ENCODE peak calls at places on chromosomes 12 and 14, in seven cellular contexts. One of them, this sample, is unnamed. For H3K36me3, the result is how much of the 10 kb centered on the place peaks cover.

GRCh38 chr12:85191-85666 is 18.7 kb downstream of the IQSEC3 start:
- DNase-seq in MM.1S: no peak
- DNase-seq in GM23338: no peak
- DNase-seq in GM23248: no peak
- DNase-seq in SK-N-SH: no peak
- DNase-seq in PC-3: no peak
- DNase-seq in neural progenitor cell: no peak
- DNase-seq in this sample: no peak

GRCh38 chr12:106987846-106988245 is 900 bp upstream of the MTERF2 start:
- DNase-seq in SK-N-SH: no peak
- DNase-seq in GM23338: peak
- DNase-seq in PC-3: no peak
- DNase-seq in neural progenitor cell: peak
- DNase-seq in MM.1S: no peak
- DNase-seq in GM23248: no peak
- DNase-seq in this sample: no peak

GRCh38 chr14:99522934-99523660 is 41.9 kb downstream of the CCNK start:
- DNase-seq in neural progenitor cell: peak
- DNase-seq in MM.1S: no peak
- DNase-seq in SK-N-SH: no peak
- DNase-seq in PC-3: no peak
- DNase-seq in GM23338: no peak
- DNase-seq in GM23248: no peak
- DNase-seq in this sample: no peak

GRCh38 chr12:109250523-109250922 is 58.6 kb downstream of the FOXN4 start:
- DNase-seq in neural progenitor cell: no peak
- DNase-seq in SK-N-SH: no peak
- DNase-seq in PC-3: no peak
- DNase-seq in GM23248: no peak
- DNase-seq in MM.1S: no peak
- DNase-seq in GM23338: no peak
- DNase-seq in this sample: no peak

GRCh38 chr12:128737292-128737966 is 86.3 kb downstream of the SLC15A4 start:
- DNase-seq in GM23338: no peak
- DNase-seq in PC-3: no peak
- DNase-seq in SK-N-SH: no peak
- DNase-seq in neural progenitor cell: no peak
- DNase-seq in GM23248: no peak
- DNase-seq in MM.1S: no peak
- DNase-seq in this sample: no peak

GRCh38 chr14:75979071-75979571 is 2.7 kb downstream of the TGFB3 start:
- DNase-seq in GM23248: peak
- DNase-seq in GM23338: peak
- DNase-seq in neural progenitor cell: peak
- DNase-seq in PC-3: peak
- DNase-seq in SK-N-SH: peak
- DNase-seq in MM.1S: no peak
- DNase-seq in this sample: peak

GRCh38 chr14:34425095-34425851 is 36.8 kb downstream of the SPTSSA start:
- DNase-seq in MM.1S: no peak
- DNase-seq in GM23338: no peak
- DNase-seq in SK-N-SH: no peak
- DNase-seq in GM23248: no peak
- DNase-seq in PC-3: no peak
- DNase-seq in neural progenitor cell: no peak
- DNase-seq in this sample: no peak

GRCh38 chr12:53770281-53770680 is 18.5 kb upstream of the CISTR start:
- DNase-seq in MM.1S: no peak
- DNase-seq in neural progenitor cell: no peak
- DNase-seq in SK-N-SH: no peak
- DNase-seq in GM23248: peak
- DNase-seq in GM23338: no peak
- DNase-seq in PC-3: peak
- DNase-seq in this sample: no peak

GRCh38 chr14:99244960-99245340 is 27.0 kb downstream of the BCL11B start:
- DNase-seq in PC-3: no peak
- DNase-seq in GM23338: peak
- DNase-seq in MM.1S: no peak
- DNase-seq in GM23248: no peak
- DNase-seq in neural progenitor cell: no peak
- DNase-seq in SK-N-SH: no peak
- DNase-seq in this sample: no peak

GRCh38 chr14:76498976-76499375 is 123.0 kb downstream of the ESRRB start:
- DNase-seq in neural progenitor cell: no peak
- DNase-seq in GM23338: no peak
- DNase-seq in PC-3: no peak
- DNase-seq in SK-N-SH: no peak
- DNase-seq in GM23248: no peak
- DNase-seq in MM.1S: no peak
- DNase-seq in this sample: no peak

GRCh38 chr14:21455592-21455911 is 371 bp downstream of the CHD8 start:
- DNase-seq in MM.1S: no peak
- DNase-seq in GM23248: peak
- DNase-seq in neural progenitor cell: no peak
- DNase-seq in SK-N-SH: no peak
- DNase-seq in GM23338: no peak
- DNase-seq in PC-3: peak
- DNase-seq in this sample: no peak

GRCh38 chr12:78951746-78952532 is 87.4 kb downstream of the SYT1 start:
- DNase-seq in PC-3: peak
- DNase-seq in GM23338: no peak
- DNase-seq in MM.1S: no peak
- DNase-seq in SK-N-SH: peak
- DNase-seq in neural progenitor cell: peak
- DNase-seq in GM23248: no peak
- DNase-seq in this sample: no peak

GRCh38 chr12:22321620-22322019 is 12.9 kb downstream of the ST8SIA1 start:
- DNase-seq in GM23248: peak
- DNase-seq in MM.1S: no peak
- DNase-seq in GM23338: peak
- DNase-seq in neural progenitor cell: peak
- DNase-seq in SK-N-SH: no peak
- DNase-seq in PC-3: peak
- DNase-seq in this sample: no peak

GRCh38 chr12:12442548-12443071 is 85.7 kb downstream of the BORCS5 start:
- DNase-seq in GM23248: peak
- DNase-seq in MM.1S: no peak
- DNase-seq in GM23338: no peak
- DNase-seq in SK-N-SH: no peak
- DNase-seq in PC-3: peak
- DNase-seq in neural progenitor cell: no peak
- DNase-seq in this sample: no peak

DNA sequence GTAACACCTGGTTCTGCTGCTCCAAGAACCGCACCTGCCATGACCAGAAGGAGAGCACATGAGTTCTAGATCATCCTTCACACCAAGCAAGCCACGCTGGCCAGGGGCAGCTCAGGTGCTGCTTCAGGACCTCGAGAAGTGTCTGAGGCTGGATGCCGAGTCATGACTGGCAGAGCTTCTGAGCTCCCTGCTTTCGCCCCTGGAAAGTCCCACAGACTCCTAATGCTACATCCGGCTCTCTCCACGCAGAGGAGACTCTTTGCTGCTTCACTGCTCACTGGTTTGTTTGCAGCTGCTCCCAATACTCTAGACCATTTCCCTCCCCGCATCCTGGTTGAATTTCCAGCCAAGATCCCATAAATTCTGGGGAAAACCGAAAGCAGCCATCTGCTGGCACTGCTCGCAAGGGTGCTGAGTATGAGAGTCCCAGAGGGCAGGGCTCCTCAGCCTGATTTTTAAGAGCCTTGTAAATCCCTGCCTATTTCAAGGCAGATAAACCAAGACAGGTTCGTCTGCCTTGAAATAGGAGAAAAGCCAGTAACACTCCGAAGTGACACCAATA is 1.4 kb downstream of the KRT2 start:
- DNase-seq in GM23338: no peak
- DNase-seq in SK-N-SH: no peak
- DNase-seq in neural progenitor cell: no peak
- DNase-seq in PC-3: peak
- DNase-seq in MM.1S: peak
- DNase-seq in GM23248: peak
- DNase-seq in this sample: no peak
- TF ChIP-seq EZH2phosphoT487 in GM23338: no peak
- TF ChIP-seq EZH2phosphoT487 in SK-N-SH: no peak
- TF ChIP-seq EZH2phosphoT487 in neural progenitor cell: no peak
- TF ChIP-seq EZH2phosphoT487 in PC-3: no peak
- TF ChIP-seq EZH2phosphoT487 in MM.1S: no peak
- TF ChIP-seq EZH2phosphoT487 in GM23248: no peak
- TF ChIP-seq EZH2phosphoT487 in this sample: no peak

GRCh38 chr14:105251920-105252319 is 3.6 kb downstream of the BTBD6 start:
- DNase-seq in GM23338: no peak
- DNase-seq in GM23248: no peak
- DNase-seq in PC-3: no peak
- DNase-seq in neural progenitor cell: no peak
- DNase-seq in SK-N-SH: no peak
- DNase-seq in MM.1S: no peak
- DNase-seq in this sample: no peak

GRCh38 chr14:105252552-105253328 is 4.4 kb downstream of the BTBD6 start:
- DNase-seq in GM23248: no peak
- DNase-seq in MM.1S: no peak
- DNase-seq in neural progenitor cell: no peak
- DNase-seq in PC-3: no peak
- DNase-seq in SK-N-SH: no peak
- DNase-seq in GM23338: no peak
- DNase-seq in this sample: no peak

GRCh38 chr14:105249175-105250007 is 1.1 kb downstream of the BTBD6 start:
- DNase-seq in GM23338: peak
- DNase-seq in PC-3: peak
- DNase-seq in neural progenitor cell: peak
- DNase-seq in GM23248: peak
- DNase-seq in MM.1S: no peak
- DNase-seq in SK-N-SH: peak
- DNase-seq in this sample: peak

GRCh38 chr14:105250008-105250366 is 1.7 kb downstream of the BTBD6 start:
- DNase-seq in MM.1S: no peak
- DNase-seq in neural progenitor cell: no peak
- DNase-seq in PC-3: no peak
- DNase-seq in SK-N-SH: no peak
- DNase-seq in GM23338: no peak
- DNase-seq in GM23248: no peak
- DNase-seq in this sample: no peak

DNA sequence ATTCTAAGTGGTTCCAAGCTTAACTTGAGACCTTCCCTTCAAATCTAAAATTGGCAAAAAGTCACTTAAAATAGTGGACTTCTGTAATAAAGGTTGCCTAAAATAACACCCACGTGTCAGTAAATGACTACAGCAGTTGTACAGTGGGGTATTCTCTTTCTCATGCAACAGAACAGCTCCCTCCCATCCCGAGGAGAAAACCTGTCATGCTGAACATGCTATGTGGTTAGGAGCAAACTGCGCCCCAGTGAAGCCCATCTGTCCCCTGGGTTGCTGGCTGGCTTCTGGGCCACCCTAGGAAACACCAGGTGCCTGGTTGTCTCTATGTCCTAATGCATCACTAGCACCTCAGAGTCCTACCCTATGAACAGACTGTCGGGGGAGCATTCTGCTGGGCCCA is 2.7 kb downstream of the BTBD6 start:
- DNase-seq in GM23248: no peak
- DNase-seq in neural progenitor cell: no peak
- DNase-seq in SK-N-SH: no peak
- DNase-seq in PC-3: no peak
- DNase-seq in GM23338: no peak
- DNase-seq in MM.1S: no peak
- DNase-seq in this sample: no peak
- H3K36me3 ChIP-seq in GM23248: under half
- H3K36me3 ChIP-seq in neural progenitor cell: under half
- H3K36me3 ChIP-seq in SK-N-SH: under half
- H3K36me3 ChIP-seq in PC-3: under half
- H3K36me3 ChIP-seq in GM23338: under half
- H3K36me3 ChIP-seq in MM.1S: under half
- H3K36me3 ChIP-seq in this sample: under half

GRCh38 chr12:8032242-8033152 is at the start of gene FOXJ2:
- DNase-seq in GM23248: peak
- DNase-seq in neural progenitor cell: peak
- DNase-seq in MM.1S: peak
- DNase-seq in GM23338: peak
- DNase-seq in SK-N-SH: peak
- DNase-seq in PC-3: peak
- DNase-seq in this sample: peak

GRCh38 chr12:8035440-8036010 is 3.0 kb downstream of the FOXJ2 start:
- DNase-seq in SK-N-SH: no peak
- DNase-seq in GM23248: peak
- DNase-seq in GM23338: no peak
- DNase-seq in MM.1S: no peak
- DNase-seq in neural progenitor cell: no peak
- DNase-seq in PC-3: no peak
- DNase-seq in this sample: no peak

GRCh38 chr12:8031872-8032241 is 659 bp upstream of the FOXJ2 start:
- DNase-seq in GM23338: no peak
- DNase-seq in SK-N-SH: no peak
- DNase-seq in MM.1S: no peak
- DNase-seq in PC-3: no peak
- DNase-seq in neural progenitor cell: no peak
- DNase-seq in GM23248: no peak
- DNase-seq in this sample: no peak

GRCh38 chr12:8034802-8035201 is 2.3 kb downstream of the FOXJ2 start:
- DNase-seq in neural progenitor cell: no peak
- DNase-seq in GM23248: peak
- DNase-seq in SK-N-SH: no peak
- DNase-seq in PC-3: peak
- DNase-seq in GM23338: no peak
- DNase-seq in MM.1S: no peak
- DNase-seq in this sample: no peak

DNA sequence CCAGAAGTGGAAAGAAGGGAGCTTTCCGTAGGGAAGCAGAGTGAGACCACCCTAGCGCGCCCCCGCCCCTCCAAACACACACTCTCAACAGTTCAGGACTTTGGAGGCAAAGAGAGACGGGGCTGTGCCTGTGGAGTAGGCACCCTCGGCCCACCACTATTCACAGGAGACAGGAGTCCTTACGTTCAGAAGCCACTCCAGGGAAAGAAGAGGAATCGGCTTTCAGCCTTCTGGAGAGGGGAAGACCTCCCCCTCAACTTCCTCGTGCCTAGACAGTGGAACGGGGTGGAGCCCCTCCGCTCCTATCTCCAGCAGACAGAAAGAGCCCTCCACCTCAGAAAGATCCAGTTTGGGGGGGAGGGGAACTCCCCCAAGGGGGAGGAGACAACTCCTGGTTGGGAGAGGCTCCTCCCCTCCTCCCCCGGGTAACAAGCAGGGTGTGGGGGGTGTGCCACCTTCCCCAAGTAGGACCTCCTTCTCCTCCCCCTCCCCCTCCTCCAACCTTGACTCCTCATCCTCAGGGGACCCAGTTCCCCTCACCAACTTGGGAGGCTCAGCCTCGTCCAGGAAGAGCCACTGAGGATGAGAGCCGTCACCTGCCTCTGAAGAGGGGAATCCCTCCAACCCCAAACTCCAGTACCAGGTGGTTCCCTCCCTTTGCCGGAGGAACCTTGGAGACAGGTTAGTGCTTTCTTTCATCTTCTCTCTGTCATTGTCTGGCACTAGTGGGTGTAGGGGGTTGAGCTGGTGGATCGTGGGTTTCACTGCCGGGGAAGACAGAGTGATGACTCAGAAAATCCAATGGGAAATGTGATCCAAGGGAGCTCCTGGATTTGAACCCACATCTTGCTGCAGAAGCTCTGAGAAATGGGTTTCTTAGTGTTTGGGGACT is 883 bp downstream of the FOXJ2 start:
- DNase-seq in GM23338: peak
- DNase-seq in GM23248: peak
- DNase-seq in PC-3: peak
- DNase-seq in MM.1S: peak
- DNase-seq in neural progenitor cell: peak
- DNase-seq in SK-N-SH: peak
- DNase-seq in this sample: peak
- TF ChIP-seq EZH2phosphoT487 in GM23338: no peak
- TF ChIP-seq EZH2phosphoT487 in GM23248: no peak
- TF ChIP-seq EZH2phosphoT487 in PC-3: no peak
- TF ChIP-seq EZH2phosphoT487 in MM.1S: no peak
- TF ChIP-seq EZH2phosphoT487 in neural progenitor cell: no peak
- TF ChIP-seq EZH2phosphoT487 in SK-N-SH: no peak
- TF ChIP-seq EZH2phosphoT487 in this sample: no peak

GRCh38 chr12:6846316-6846869 is 4.7 kb downstream of the CDCA3 start:
- DNase-seq in PC-3: no peak
- DNase-seq in neural progenitor cell: no peak
- DNase-seq in MM.1S: no peak
- DNase-seq in GM23338: no peak
- DNase-seq in SK-N-SH: no peak
- DNase-seq in GM23248: no peak
- DNase-seq in this sample: no peak
- H3K36me3 ChIP-seq in PC-3: under half
- H3K36me3 ChIP-seq in neural progenitor cell: under half
- H3K36me3 ChIP-seq in MM.1S: under half
- H3K36me3 ChIP-seq in GM23338: under half
- H3K36me3 ChIP-seq in SK-N-SH: under half
- H3K36me3 ChIP-seq in GM23248: under half
- H3K36me3 ChIP-seq in this sample: half or more